ENCODE peak calls at places on chromosomes 1 and 21, in six cellular contexts. H is upper lobe of right lung; B is AG09309; W is NCI-H1694; T is activated T-helper 1 cell treated with anti-CD3 and anti-CD28 coated beads, Interleukin-12 subunit alpha, Interleukin-12 subunit beta, Interleukin-2, Interleukin-4 antibody, amounts not matched to agents 30 ng/mL and 10 ng/mL and 1 ng/mL, durations not matched to agents 14 hours and 24 hours and 36 hours; L is K562. M is an unnamed sample.

GRCh38 chr1:232575524-232576040 is 54.4 kb downstream of the SIPA1L2 start:
- DNase-seq in B (no peak), W (no peak), L (no peak), H (no peak), T (no peak), M (no peak)

GRCh38 chr1:26761217-26761616 is 26.5 kb upstream of the PIGV start:
- DNase-seq in H (no peak), L (no peak), B (no peak), W (no peak), T (no peak), M (peak)

GRCh38 chr1:50181027-50181663 is 72.4 kb downstream of the ELAVL4 start:
- DNase-seq in L (no peak), H (no peak), T (no peak), W (no peak), B (no peak), M (no peak)

GRCh38 chr1:119483441-119484200 is 23.4 kb upstream of the HSD3B1 start:
- DNase-seq in W (no peak), H (no peak), L (no peak), T (no peak), B (no peak), M (no peak)

GRCh38 chr21:41593051-41593783 is 85.3 kb upstream of the TMPRSS2 start:
- DNase-seq in T (no peak), L (no peak), H (peak), B (no peak), W (no peak), M (no peak)

GRCh38 chr1:26700711-26701110 is 4.9 kb downstream of the ARID1A start:
- DNase-seq in H (no peak), T (no peak), W (no peak), L (no peak), B (no peak), M (no peak)

GRCh38 chr1:202159534-202160371 is 649 bp downstream of the PTPN7 start:
- DNase-seq in W (no peak), B (no peak), H (no peak), L (peak), T (peak), M (no peak)

GRCh38 chr1:109669246-109669948 is 1.5 kb downstream of the GSTM2 start:
- DNase-seq in T (no peak), B (no peak), L (peak), W (no peak), H (no peak), M (no peak)

GRCh38 chr1:21280011-21280471 is 10.2 kb downstream of the ECE1 start:
- DNase-seq in B (no peak), T (no peak), L (no peak), H (no peak), W (no peak), M (no peak)

GRCh38 chr1:170676628-170677027 is 12.7 kb downstream of the PRRX1 start:
- DNase-seq in W (no peak), T (no peak), H (no peak), L (no peak), B (no peak), M (no peak)

GRCh38 chr1:169143351-169143750 is 36.9 kb downstream of the ATP1B1 start:
- DNase-seq in B (no peak), L (no peak), H (no peak), W (no peak), T (no peak), M (no peak)

GRCh38 chr21:43740497-43741156 is 21.7 kb downstream of the PDXK start:
- DNase-seq in T (no peak), L (no peak), H (peak), B (no peak), W (no peak), M (no peak)

GRCh38 chr1:160366731-160367515 is at the start of gene NHLH1:
- DNase-seq in L (peak), B (no peak), W (no peak), T (no peak), H (no peak), M (peak)

M was measured in cerebellum.